ENCODE peak calls at places on chromosome 3, in nine cellular contexts. F, E, Z, T, I, K, C, S and J are unnamed samples.
A peak's percentile ranks its signal among the peaks of the same experiment; 100 is the strongest.

GRCh38 chr3:57927916-57928315 is 80.3 kb upstream of the FLNB start:
- DNase-seq in I (no peak), C (no peak), Z (no peak), T (no peak), E (no peak), K (no peak), S (no peak), F (no peak), J (no peak)

GRCh38 chr3:57163751-57164150 is 1.4 kb downstream of the IL17RD start:
- DNase-seq in E (no peak), F (no peak), C (no peak), K (no peak), Z (no peak), T (peak; percentile 63), S (no peak), I (no peak), J (no peak)

GRCh38 chr3:66224220-66224619 is 3.4 kb downstream of the SLC25A26 start:
- DNase-seq in F (no peak), K (no peak), T (no peak), E (no peak), I (no peak), Z (no peak), C (no peak), S (no peak), J (no peak)

GRCh38 chr3:127151992-127152391 is 40.9 kb upstream of the PRR23E start:
- DNase-seq in T (no peak), I (peak; percentile 74), C (no peak), E (no peak), Z (no peak), F (no peak), S (no peak), K (no peak), J (no peak)

GRCh38 chr3:62027796-62028195 is 345.6 kb downstream of the FEZF2 start:
- DNase-seq in C (no peak), S (no peak), F (no peak), T (no peak), E (no peak), Z (no peak), K (no peak), I (peak; percentile 75), J (no peak)

GRCh38 chr3:73536952-73537351 is 87.8 kb downstream of the PDZRN3 start:
- DNase-seq in S (no peak), K (peak; percentile 86), F (no peak), T (no peak), Z (no peak), C (peak; percentile 39), I (no peak), E (no peak), J (no peak)

GRCh38 chr3:195115598-195115905 is 155.4 kb downstream of the XXYLT1 start:
- DNase-seq in K (no peak), C (no peak), Z (no peak), I (no peak), T (no peak), F (no peak), E (no peak), S (no peak), J (no peak)

GRCh38 chr3:46280105-46280797 is 38.0 kb downstream of the CCR3 start:
- DNase-seq in T (no peak), S (peak; percentile 67), I (peak; percentile 56), F (no peak), E (no peak), Z (no peak), C (no peak), K (no peak), J (no peak)

GRCh38 chr3:73401616-73402265 is 223.0 kb downstream of the PDZRN3 start:
- DNase-seq in S (no peak), F (no peak), T (no peak), I (no peak), C (peak; percentile 59), E (peak; percentile 60), Z (no peak), K (peak; percentile 86), J (peak; percentile 72)

GRCh38 chr3:52831500-52832301 is 1.2 kb upstream of the ITIH4 start:
- DNase-seq in I (peak; percentile 71), E (peak; percentile 61), F (no peak), K (peak; percentile 85), C (peak; percentile 68), Z (no peak), T (no peak), S (no peak), J (peak; percentile 66)

GRCh38 chr3:4744405-4745239 is 234.6 kb upstream of the BHLHE40 start:
- DNase-seq in F (no peak), C (no peak), T (no peak), E (no peak), K (no peak), S (no peak), Z (no peak), I (peak; percentile 83), J (no peak)

GRCh38 chr3:119195151-119195476 is 21.7 kb downstream of the UPK1B start:
- DNase-seq in I (no peak), F (no peak), S (no peak), Z (no peak), T (no peak), C (no peak), K (no peak), E (no peak), J (no peak)

GRCh38 chr3:169602482-169602881 is 61.0 kb downstream of the MECOM start:
- DNase-seq in K (no peak), E (no peak), C (no peak), T (no peak), F (no peak), Z (no peak), S (no peak), I (no peak), J (no peak)

GRCh38 chr3:36763850-36764703 is at the start of gene DCLK3:
- DNase-seq in C (peak; percentile 31), I (no peak), Z (no peak), K (no peak), T (peak; percentile 77), S (no peak), F (peak; percentile 48), E (no peak), J (peak; percentile 58)

GRCh38 chr3:49399467-49399866 is 12.3 kb downstream of the RHOA start:
- DNase-seq in E (no peak), S (no peak), K (peak; percentile 2), Z (no peak), C (no peak), T (no peak), F (no peak), I (peak; percentile 61), J (no peak)

GRCh38 chr3:187902041-187902471 is 156.8 kb upstream of the BCL6 start:
- DNase-seq in F (no peak), K (no peak), I (no peak), C (no peak), E (no peak), T (no peak), S (no peak), Z (no peak), J (no peak)

GRCh38 chr3:192062186-192062585 is 601.2 kb downstream of the PYDC2 start:
- DNase-seq in T (no peak), S (no peak), Z (no peak), E (no peak), F (no peak), C (no peak), I (peak; percentile 41), K (no peak), J (no peak)

GRCh38 chr3:173945801-173946200 is 548.3 kb downstream of the NLGN1 start:
- DNase-seq in C (no peak), E (no peak), I (no peak), Z (no peak), K (no peak), F (no peak), S (no peak), T (no peak), J (no peak)

GRCh38 chr3:138938877-138939562 is 7.9 kb downstream of the FOXL2 start:
- DNase-seq in F (no peak), I (no peak), E (no peak), S (no peak), C (no peak), K (peak; percentile 33), Z (no peak), T (no peak), J (no peak)

GRCh38 chr3:173306110-173306509 is 91.4 kb upstream of the NLGN1 start:
- DNase-seq in F (no peak), K (no peak), T (peak; percentile 43), Z (no peak), I (no peak), S (no peak), C (no peak), E (no peak), J (no peak)

GRCh38 chr3:79178471-79178870 is 589.3 kb downstream of the ROBO1 start:
- DNase-seq in C (no peak), Z (no peak), F (no peak), I (no peak), S (no peak), E (no peak), K (no peak), T (no peak), J (no peak)

GRCh38 chr3:79175870-79176269 is 591.9 kb downstream of the ROBO1 start:
- DNase-seq in K (no peak), C (peak; percentile 24), Z (no peak), E (no peak), I (no peak), T (no peak), S (no peak), F (no peak), J (peak; percentile 27)
- H3K27ac ChIP-seq in K (no peak overlapping the region), C (no peak overlapping the region), Z (no peak overlapping the region), E (no peak overlapping the region), I (no peak overlapping the region), T (no peak overlapping the region), S (no peak overlapping the region), F (no peak overlapping the region), J (no peak overlapping the region)

GRCh38 chr3:186772281-186772885 is 11.0 kb upstream of the EIF4A2 start:
- DNase-seq in I (no peak), S (no peak), T (peak; percentile 66), C (no peak), F (peak; percentile 36), K (no peak), E (no peak), Z (no peak), J (no peak)
- H3K27ac ChIP-seq in I (no peak overlapping the region), S (peak overlapping the region; percentile 58), T (no peak overlapping the region), C (peak overlapping the region; percentile 29), F (no peak overlapping the region), K (no peak overlapping the region), E (no peak overlapping the region), Z (peak overlapping the region; percentile 42), J (no peak overlapping the region)

GRCh38 chr3:137013955-137014688 is 56.3 kb downstream of the IL20RB start:
- DNase-seq in S (peak; percentile 71), T (peak; percentile 96), E (peak; percentile 95), K (peak; percentile 95), F (peak; percentile 89), Z (peak; percentile 24), I (peak; percentile 73), C (peak; percentile 92), J (peak; percentile 89)
- H3K27ac ChIP-seq in S (peak overlapping the region; percentile 49), T (no peak overlapping the region), E (no peak overlapping the region), K (peak overlapping the region; percentile 79), F (no peak overlapping the region), Z (peak overlapping the region; percentile 72), I (peak overlapping the region; percentile 53), C (peak overlapping the region; percentile 39), J (peak overlapping the region; percentile 82)

DNA sequence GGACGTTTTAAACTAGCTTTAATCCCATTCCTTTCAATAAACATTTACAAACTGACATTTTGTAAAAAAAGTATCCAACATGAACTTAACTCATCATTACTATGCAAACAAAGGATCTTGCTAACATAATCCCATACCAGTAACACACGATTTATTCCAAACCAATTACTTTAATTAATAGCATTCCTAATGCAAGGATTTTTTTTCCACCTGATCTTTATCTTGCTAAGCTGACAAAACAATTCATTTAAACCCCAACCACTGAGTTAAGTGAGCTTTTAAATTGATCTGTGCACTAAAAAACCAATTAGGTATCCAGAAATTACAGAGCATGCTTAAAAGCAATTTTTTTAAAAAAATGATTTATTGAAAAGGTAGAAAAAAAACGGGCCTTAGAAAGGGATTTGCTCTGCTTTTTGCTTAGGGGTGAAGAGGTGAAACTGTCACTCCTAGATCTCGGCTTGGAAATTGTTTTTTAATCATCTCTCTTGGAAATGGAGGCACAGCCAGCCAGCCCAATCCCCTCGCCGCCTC is 1.2 kb downstream of the SH3BP5 start:
- DNase-seq in K (no peak), I (no peak), C (no peak), T (no peak), Z (no peak), S (no peak), E (no peak), F (no peak), J (no peak)
- H3K27ac ChIP-seq in K (peak overlapping the region; percentile 81), I (no peak overlapping the region), C (peak overlapping the region; percentile 88), T (no peak overlapping the region), Z (peak overlapping the region; percentile 94), S (peak overlapping the region; percentile 75), E (no peak overlapping the region), F (no peak overlapping the region), J (no peak overlapping the region)